ENCODE peak calls at places on chromosomes 12 and 14, in nine cellular contexts. One of them, this sample, is unnamed.

GRCh38 chr14:63761356-63762117 is 33.7 kb upstream of the SGPP1 start:
- DNase-seq in neural progenitor cell: no peak
- DNase-seq in RWPE2: no peak
- DNase-seq in astrocyte of the spinal cord: no peak
- DNase-seq in pancreas: no peak
- DNase-seq in A549: no peak
- DNase-seq in left ventricle myocardium inferior: no peak
- DNase-seq in cardiac muscle cell: no peak
- DNase-seq in endothelial cell of umbilical vein: no peak
- DNase-seq in this sample: no peak

GRCh38 chr14:58944226-58944769 is 244.2 kb upstream of the DAAM1 start:
- DNase-seq in left ventricle myocardium inferior: no peak
- DNase-seq in RWPE2: no peak
- DNase-seq in A549: no peak
- DNase-seq in pancreas: no peak
- DNase-seq in cardiac muscle cell: no peak
- DNase-seq in neural progenitor cell: peak
- DNase-seq in endothelial cell of umbilical vein: no peak
- DNase-seq in astrocyte of the spinal cord: no peak
- DNase-seq in this sample: no peak

GRCh38 chr12:127964717-127965116 is 302.3 kb upstream of the TMEM132C start:
- DNase-seq in endothelial cell of umbilical vein: no peak
- DNase-seq in neural progenitor cell: no peak
- DNase-seq in RWPE2: no peak
- DNase-seq in left ventricle myocardium inferior: no peak
- DNase-seq in pancreas: no peak
- DNase-seq in astrocyte of the spinal cord: peak
- DNase-seq in A549: no peak
- DNase-seq in cardiac muscle cell: no peak
- DNase-seq in this sample: no peak

GRCh38 chr14:45559626-45560025 is 306.6 kb upstream of the MIS18BP1 start:
- DNase-seq in endothelial cell of umbilical vein: no peak
- DNase-seq in left ventricle myocardium inferior: no peak
- DNase-seq in pancreas: no peak
- DNase-seq in RWPE2: no peak
- DNase-seq in cardiac muscle cell: no peak
- DNase-seq in astrocyte of the spinal cord: no peak
- DNase-seq in neural progenitor cell: no peak
- DNase-seq in A549: no peak
- DNase-seq in this sample: no peak

GRCh38 chr12:1590083-1590979 is 4.0 kb downstream of the FBXL14 start:
- DNase-seq in left ventricle myocardium inferior: no peak
- DNase-seq in endothelial cell of umbilical vein: no peak
- DNase-seq in RWPE2: no peak
- DNase-seq in neural progenitor cell: peak
- DNase-seq in astrocyte of the spinal cord: peak
- DNase-seq in cardiac muscle cell: peak
- DNase-seq in pancreas: no peak
- DNase-seq in A549: no peak
- DNase-seq in this sample: no peak

GRCh38 chr12:110248096-110248447 is 33.0 kb upstream of the ATP2A2 start:
- DNase-seq in cardiac muscle cell: no peak
- DNase-seq in endothelial cell of umbilical vein: no peak
- DNase-seq in neural progenitor cell: no peak
- DNase-seq in RWPE2: no peak
- DNase-seq in A549: no peak
- DNase-seq in left ventricle myocardium inferior: no peak
- DNase-seq in astrocyte of the spinal cord: no peak
- DNase-seq in pancreas: no peak
- DNase-seq in this sample: no peak

GRCh38 chr12:27504506-27504905 is 19.5 kb upstream of the PPFIBP1 start:
- DNase-seq in A549: no peak
- DNase-seq in RWPE2: no peak
- DNase-seq in pancreas: no peak
- DNase-seq in endothelial cell of umbilical vein: no peak
- DNase-seq in cardiac muscle cell: peak
- DNase-seq in neural progenitor cell: no peak
- DNase-seq in left ventricle myocardium inferior: no peak
- DNase-seq in astrocyte of the spinal cord: peak
- DNase-seq in this sample: no peak

GRCh38 chr14:105926415-105927093 is 400.2 kb downstream of the TMEM121 start:
- DNase-seq in endothelial cell of umbilical vein: no peak
- DNase-seq in pancreas: peak
- DNase-seq in RWPE2: peak
- DNase-seq in neural progenitor cell: no peak
- DNase-seq in cardiac muscle cell: no peak
- DNase-seq in left ventricle myocardium inferior: no peak
- DNase-seq in A549: no peak
- DNase-seq in astrocyte of the spinal cord: no peak
- DNase-seq in this sample: no peak

GRCh38 chr12:124109760-124110159 is 136.7 kb downstream of the ZNF664 start:
- DNase-seq in RWPE2: no peak
- DNase-seq in pancreas: no peak
- DNase-seq in cardiac muscle cell: peak
- DNase-seq in A549: peak
- DNase-seq in left ventricle myocardium inferior: no peak
- DNase-seq in endothelial cell of umbilical vein: peak
- DNase-seq in astrocyte of the spinal cord: no peak
- DNase-seq in neural progenitor cell: peak
- DNase-seq in this sample: no peak

GRCh38 chr12:19945559-19946485 is 422.5 kb upstream of the PDE3A start:
- DNase-seq in A549: peak
- DNase-seq in RWPE2: no peak
- DNase-seq in endothelial cell of umbilical vein: peak
- DNase-seq in cardiac muscle cell: peak
- DNase-seq in neural progenitor cell: no peak
- DNase-seq in left ventricle myocardium inferior: no peak
- DNase-seq in pancreas: no peak
- DNase-seq in astrocyte of the spinal cord: peak
- DNase-seq in this sample: no peak

GRCh38 chr12:26633591-26634210 is 199.3 kb downstream of the ITPR2 start:
- DNase-seq in cardiac muscle cell: peak
- DNase-seq in RWPE2: no peak
- DNase-seq in left ventricle myocardium inferior: no peak
- DNase-seq in neural progenitor cell: no peak
- DNase-seq in pancreas: no peak
- DNase-seq in astrocyte of the spinal cord: peak
- DNase-seq in A549: no peak
- DNase-seq in endothelial cell of umbilical vein: no peak
- DNase-seq in this sample: peak

GRCh38 chr14:90235179-90235976 is 21.0 kb upstream of the PSMC1 start:
- DNase-seq in neural progenitor cell: peak
- DNase-seq in left ventricle myocardium inferior: peak
- DNase-seq in endothelial cell of umbilical vein: peak
- DNase-seq in pancreas: peak
- DNase-seq in astrocyte of the spinal cord: peak
- DNase-seq in A549: peak
- DNase-seq in cardiac muscle cell: peak
- DNase-seq in RWPE2: no peak
- DNase-seq in this sample: no peak

GRCh38 chr12:86777335-86777734 is 521.1 kb upstream of the MGAT4C start:
- DNase-seq in pancreas: no peak
- DNase-seq in RWPE2: no peak
- DNase-seq in astrocyte of the spinal cord: peak
- DNase-seq in left ventricle myocardium inferior: no peak
- DNase-seq in cardiac muscle cell: peak
- DNase-seq in neural progenitor cell: no peak
- DNase-seq in endothelial cell of umbilical vein: no peak
- DNase-seq in A549: no peak
- DNase-seq in this sample: no peak

GRCh38 chr14:58151264-58151700 is 731 bp downstream of the ARMH4 start:
- DNase-seq in neural progenitor cell: no peak
- DNase-seq in cardiac muscle cell: peak
- DNase-seq in A549: no peak
- DNase-seq in endothelial cell of umbilical vein: peak
- DNase-seq in pancreas: no peak
- DNase-seq in RWPE2: no peak
- DNase-seq in left ventricle myocardium inferior: no peak
- DNase-seq in astrocyte of the spinal cord: peak
- DNase-seq in this sample: no peak

GRCh38 chr12:84397279-84397678 is 515.3 kb downstream of the SLC6A15 start:
- DNase-seq in endothelial cell of umbilical vein: peak
- DNase-seq in astrocyte of the spinal cord: peak
- DNase-seq in RWPE2: no peak
- DNase-seq in pancreas: no peak
- DNase-seq in A549: no peak
- DNase-seq in neural progenitor cell: no peak
- DNase-seq in cardiac muscle cell: peak
- DNase-seq in left ventricle myocardium inferior: no peak
- DNase-seq in this sample: no peak

GRCh38 chr12:125373375-125373774 is 308.1 kb downstream of the AACS start:
- DNase-seq in pancreas: no peak
- DNase-seq in astrocyte of the spinal cord: no peak
- DNase-seq in A549: no peak
- DNase-seq in left ventricle myocardium inferior: no peak
- DNase-seq in cardiac muscle cell: no peak
- DNase-seq in endothelial cell of umbilical vein: no peak
- DNase-seq in neural progenitor cell: no peak
- DNase-seq in RWPE2: no peak
- DNase-seq in this sample: no peak

GRCh38 chr12:55745361-55746146 is 2.6 kb downstream of the GDF11 start:
- DNase-seq in pancreas: no peak
- DNase-seq in A549: no peak
- DNase-seq in left ventricle myocardium inferior: peak
- DNase-seq in astrocyte of the spinal cord: peak
- DNase-seq in neural progenitor cell: peak
- DNase-seq in endothelial cell of umbilical vein: no peak
- DNase-seq in cardiac muscle cell: peak
- DNase-seq in RWPE2: no peak
- DNase-seq in this sample: no peak
- H3K4me3 ChIP-seq in pancreas: no peak
- H3K4me3 ChIP-seq in A549: no peak
- H3K4me3 ChIP-seq in left ventricle myocardium inferior: peak
- H3K4me3 ChIP-seq in astrocyte of the spinal cord: peak
- H3K4me3 ChIP-seq in neural progenitor cell: peak
- H3K4me3 ChIP-seq in endothelial cell of umbilical vein: no peak
- H3K4me3 ChIP-seq in cardiac muscle cell: peak
- H3K4me3 ChIP-seq in RWPE2: no peak
- H3K4me3 ChIP-seq in this sample: no peak

DNA sequence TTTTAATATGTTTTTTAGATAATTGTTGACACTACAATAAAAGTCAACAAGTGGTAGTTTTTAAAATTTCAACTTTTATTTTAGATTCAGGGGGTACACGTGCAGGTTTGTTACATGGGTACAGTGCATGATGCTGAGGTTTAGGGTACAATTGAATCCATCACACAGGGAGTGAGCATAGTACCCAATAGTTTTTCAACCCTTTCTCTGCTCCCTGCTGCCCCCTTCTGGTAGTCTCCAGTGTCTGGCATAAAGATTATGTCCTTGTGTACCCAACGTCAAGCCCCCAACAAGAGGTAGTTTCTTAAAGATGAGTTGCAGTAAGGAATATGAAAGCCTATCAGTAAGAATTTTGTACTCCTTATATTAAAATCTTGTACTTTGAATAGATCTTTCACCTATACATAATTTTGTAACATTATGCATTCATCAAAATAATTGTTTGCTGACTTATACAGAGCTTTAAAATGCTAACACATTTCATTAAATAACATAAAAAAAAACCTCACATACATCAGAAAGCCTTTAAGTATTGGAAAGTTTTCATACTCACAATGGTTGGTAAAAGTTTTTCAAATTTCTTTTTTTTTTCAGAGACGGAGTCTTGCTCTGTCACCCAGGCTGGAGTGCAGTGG is 5.4 kb upstream of the RALGAPA1 start:
- DNase-seq in pancreas: no peak
- DNase-seq in neural progenitor cell: peak
- DNase-seq in endothelial cell of umbilical vein: peak
- DNase-seq in left ventricle myocardium inferior: no peak
- DNase-seq in cardiac muscle cell: peak
- DNase-seq in RWPE2: no peak
- DNase-seq in astrocyte of the spinal cord: peak
- DNase-seq in A549: no peak
- DNase-seq in this sample: no peak
- TF ChIP-seq CTCF in pancreas: peak
- TF ChIP-seq CTCF in neural progenitor cell: peak
- TF ChIP-seq CTCF in endothelial cell of umbilical vein: peak
- TF ChIP-seq CTCF in left ventricle myocardium inferior: peak
- TF ChIP-seq CTCF in cardiac muscle cell: peak
- TF ChIP-seq CTCF in RWPE2: peak
- TF ChIP-seq CTCF in astrocyte of the spinal cord: peak
- TF ChIP-seq CTCF in A549: peak
- TF ChIP-seq CTCF in this sample: peak

GRCh38 chr14:93998871-93999403 is 1.8 kb downstream of the CCDC197 start:
- DNase-seq in astrocyte of the spinal cord: no peak
- DNase-seq in cardiac muscle cell: no peak
- DNase-seq in RWPE2: no peak
- DNase-seq in pancreas: no peak
- DNase-seq in left ventricle myocardium inferior: no peak
- DNase-seq in A549: no peak
- DNase-seq in neural progenitor cell: no peak
- DNase-seq in endothelial cell of umbilical vein: no peak
- DNase-seq in this sample: no peak
- H3K4me3 ChIP-seq in astrocyte of the spinal cord: no peak
- H3K4me3 ChIP-seq in cardiac muscle cell: no peak
- H3K4me3 ChIP-seq in RWPE2: no peak
- H3K4me3 ChIP-seq in pancreas: no peak
- H3K4me3 ChIP-seq in left ventricle myocardium inferior: no peak
- H3K4me3 ChIP-seq in A549: no peak
- H3K4me3 ChIP-seq in neural progenitor cell: no peak
- H3K4me3 ChIP-seq in endothelial cell of umbilical vein: no peak
- H3K4me3 ChIP-seq in this sample: no peak

DNA sequence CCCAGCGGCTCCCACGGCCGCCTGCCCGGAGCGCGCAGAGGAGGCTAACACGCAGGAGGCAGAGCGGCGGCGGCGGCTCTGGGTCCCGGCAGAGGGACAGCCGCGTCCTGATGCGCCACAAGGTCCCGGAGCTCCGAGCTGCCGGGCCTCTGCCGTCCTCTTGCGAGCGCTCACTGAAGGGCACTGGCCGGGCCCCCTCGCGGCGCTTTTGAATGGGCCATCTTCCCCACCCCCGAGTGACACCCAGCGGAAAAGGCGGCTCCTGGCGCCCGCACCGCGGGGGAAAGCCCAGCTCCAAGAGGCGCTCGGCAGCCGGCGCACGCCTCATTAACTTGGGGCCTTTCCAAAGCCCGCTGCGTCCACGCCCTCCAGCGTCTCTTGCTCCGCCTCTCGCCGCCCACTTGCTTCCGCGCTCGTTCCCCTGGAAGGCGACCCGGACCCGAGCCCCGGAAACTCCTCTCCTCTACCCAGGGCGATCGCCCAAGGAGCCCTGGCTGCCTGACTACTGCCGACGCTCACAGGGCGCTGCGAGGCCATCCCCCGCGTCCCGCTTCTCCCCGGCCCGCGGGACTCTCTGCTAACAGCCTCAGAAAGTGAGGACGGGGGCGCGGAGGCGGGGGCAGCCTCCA is at the start of gene PHLDA1:
- DNase-seq in cardiac muscle cell: peak
- DNase-seq in pancreas: peak
- DNase-seq in RWPE2: peak
- DNase-seq in A549: peak
- DNase-seq in left ventricle myocardium inferior: peak
- DNase-seq in endothelial cell of umbilical vein: peak
- DNase-seq in astrocyte of the spinal cord: peak
- DNase-seq in neural progenitor cell: peak
- DNase-seq in this sample: peak
- TF ChIP-seq CTCF in cardiac muscle cell: peak
- TF ChIP-seq CTCF in pancreas: peak
- TF ChIP-seq CTCF in RWPE2: peak
- TF ChIP-seq CTCF in A549: peak
- TF ChIP-seq CTCF in left ventricle myocardium inferior: peak
- TF ChIP-seq CTCF in endothelial cell of umbilical vein: peak
- TF ChIP-seq CTCF in astrocyte of the spinal cord: peak
- TF ChIP-seq CTCF in neural progenitor cell: peak
- TF ChIP-seq CTCF in this sample: peak